ENCODE peak calls at places on chromosomes 3 and 15, in four cellular contexts. E is WTC11, G is A549, K is K562. W is an unnamed sample.

GRCh38 chr3:108131105-108131794 is 40.4 kb upstream of the CD47 start:
- DNase-seq in E (no peak), K (no peak), G (peak; percentile 37), W (no peak)

GRCh38 chr3:54123538-54124196 is 1.3 kb downstream of the CACNA2D3 start:
- DNase-seq in K (no peak), E (no peak), G (no peak), W (no peak)

GRCh38 chr15:40843183-40843884 is 514 bp upstream of the SPINT1 start:
- DNase-seq in E (no peak), K (no peak), G (no peak), W (no peak)

GRCh38 chr3:123344175-123344908 is 104.5 kb downstream of the ADCY5 start:
- DNase-seq in E (no peak), K (no peak), G (no peak), W (no peak)

GRCh38 chr3:11154953-11155325 is 646 bp downstream of the HRH1 start:
- DNase-seq in G (no peak), E (peak; percentile 54), K (no peak), W (no peak)

GRCh38 chr15:74402337-74402839 is 31.4 kb downstream of the SEMA7A start:
- DNase-seq in E (no peak), K (no peak), G (no peak), W (no peak)

GRCh38 chr3:141431411-141432378 is 55.1 kb upstream of the RASA2 start:
- DNase-seq in K (no peak), G (no peak), E (no peak), W (peak; percentile 95)

GRCh38 chr15:89964555-89964954 is 36.6 kb upstream of the ZNF710 start:
- DNase-seq in G (no peak), K (no peak), E (no peak), W (no peak)

GRCh38 chr15:32669870-32670623 is 28.5 kb downstream of the SCG5 start:
- DNase-seq in E (no peak), K (no peak), G (no peak), W (peak; percentile 84)

GRCh38 chr3:58025824-58026579 is 17.8 kb downstream of the FLNB start:
- DNase-seq in G (peak; percentile 47), K (no peak), E (no peak), W (peak; percentile 39)

GRCh38 chr3:25412269-25412668 is 15.8 kb upstream of the RARB start:
- DNase-seq in G (peak; percentile 75), E (no peak), K (no peak), W (no peak)

GRCh38 chr3:149579838-149580542 is 77.8 kb downstream of the WWTR1 start:
- DNase-seq in E (no peak), K (no peak), G (no peak), W (no peak)

GRCh38 chr3:158167737-158168469 is 58.0 kb downstream of the RSRC1 start:
- DNase-seq in G (peak; percentile 79), E (no peak), K (peak; percentile 57), W (peak; percentile 28)

GRCh38 chr3:59388555-59389280 is 338.9 kb upstream of the CFAP20DC start:
- DNase-seq in E (no peak), G (no peak), K (no peak), W (no peak)

GRCh38 chr3:94162700-94163099 is 99.8 kb downstream of the NSUN3 start:
- DNase-seq in E (no peak), K (peak; percentile 8), G (peak; percentile 75), W (peak; percentile 13)

GRCh38 chr3:16302082-16302631 is 37.1 kb downstream of the OXNAD1 start:
- DNase-seq in E (no peak), K (no peak), G (no peak), W (no peak)

GRCh38 chr3:197174927-197175326 is 123.5 kb downstream of the DLG1 start:
- DNase-seq in K (no peak), E (no peak), G (no peak), W (no peak)

GRCh38 chr3:106582151-106582550 is 713.3 kb upstream of the CBLB start:
- DNase-seq in E (no peak), G (no peak), K (no peak), W (no peak)
- TF ChIP-seq HMGXB4 in E (no peak), G (no peak), K (no peak), W (no peak)

DNA sequence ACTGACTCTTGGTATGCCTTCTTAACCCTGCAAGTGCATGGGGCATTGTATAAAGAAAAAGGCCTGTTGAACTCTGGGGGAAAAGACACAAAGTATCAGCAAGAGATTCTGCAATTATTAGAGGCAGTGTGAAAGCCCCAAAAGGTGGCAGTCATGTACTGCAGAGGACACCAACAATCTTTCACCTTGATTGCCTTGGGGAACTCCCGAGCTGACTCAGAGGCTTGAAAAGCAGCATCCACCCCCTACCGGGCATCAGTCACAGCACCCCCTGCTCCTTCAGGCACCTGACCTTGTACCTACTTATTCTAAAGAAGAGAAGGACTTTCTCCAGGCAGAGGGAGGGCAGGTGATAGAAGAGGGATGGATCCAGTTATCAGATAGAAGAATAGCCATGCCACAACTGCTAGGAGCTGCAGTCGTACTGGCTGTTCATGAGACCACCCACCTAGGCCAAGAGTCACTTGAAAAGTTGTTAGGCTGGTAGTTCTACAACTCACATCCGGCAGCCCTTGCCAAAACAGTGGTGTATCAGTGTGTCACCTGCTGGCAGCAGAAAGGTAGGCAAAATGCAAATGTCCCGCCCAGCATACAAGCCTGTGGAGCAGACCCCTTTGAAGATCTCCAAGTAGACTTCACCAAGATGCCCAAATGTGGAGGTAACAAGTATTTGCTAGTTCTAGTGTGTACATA is 241.6 kb upstream of the CNTN6 start:
- DNase-seq in G (no peak), K (no peak), E (no peak), W (no peak)
- TF ChIP-seq HMGXB4 in G (no peak), K (no peak), E (no peak), W (no peak)

DNA sequence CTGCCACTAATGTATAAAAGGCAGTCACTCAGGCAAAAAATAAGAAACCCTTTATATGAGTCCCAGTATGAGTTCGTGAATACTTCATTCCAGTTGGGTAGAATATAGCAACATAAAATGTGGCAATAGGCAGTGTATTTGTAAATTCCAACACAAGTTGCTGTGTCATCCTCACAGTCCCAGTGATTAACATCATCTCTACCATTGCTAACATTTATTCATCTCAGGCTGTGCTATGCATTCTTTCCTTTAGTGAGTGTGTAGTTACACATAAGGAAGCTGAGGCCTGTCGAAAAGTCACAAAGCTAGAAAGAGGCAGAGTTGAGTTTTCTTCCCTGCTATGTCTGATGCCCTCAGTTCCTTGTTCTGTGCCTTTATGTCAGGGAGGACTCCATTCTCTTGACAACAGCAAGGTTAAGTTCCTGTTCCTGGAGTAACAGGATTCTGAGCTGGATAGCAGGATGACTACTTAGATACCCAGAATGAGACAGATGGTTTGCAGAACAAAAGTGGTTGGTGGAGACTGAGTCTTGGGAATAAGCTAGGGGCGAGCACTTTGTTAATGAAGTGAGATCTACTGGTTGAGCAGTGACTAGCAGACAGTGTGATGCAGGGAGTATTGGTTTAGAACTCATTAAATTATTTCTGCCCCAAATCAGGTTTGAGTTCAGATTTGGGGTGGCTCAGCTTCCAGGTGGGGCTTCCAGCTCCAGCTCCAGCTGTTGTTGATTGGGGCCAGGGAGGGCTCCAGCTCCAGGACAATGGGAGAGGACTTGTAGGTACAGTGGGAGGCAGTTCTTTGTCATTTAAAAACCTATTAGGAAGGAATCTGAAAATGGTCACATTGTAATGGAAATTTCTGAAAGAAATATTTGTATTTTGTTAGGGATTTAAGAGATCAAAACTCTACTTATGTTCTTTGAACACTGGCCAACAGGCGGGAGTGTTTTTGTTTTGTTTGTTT is 96.7 kb downstream of the FNDC3B start:
- DNase-seq in K (no peak), G (peak; percentile 73), E (no peak), W (no peak)
- TF ChIP-seq HMGXB4 in K (no peak), G (no peak), E (no peak), W (no peak)

GRCh38 chr3:29412117-29412516 is 131.2 kb downstream of the RBMS3 start:
- DNase-seq in E (no peak), K (no peak), G (no peak), W (no peak)
- TF ChIP-seq HMGXB4 in E (no peak), K (no peak), G (no peak), W (no peak)

DNA sequence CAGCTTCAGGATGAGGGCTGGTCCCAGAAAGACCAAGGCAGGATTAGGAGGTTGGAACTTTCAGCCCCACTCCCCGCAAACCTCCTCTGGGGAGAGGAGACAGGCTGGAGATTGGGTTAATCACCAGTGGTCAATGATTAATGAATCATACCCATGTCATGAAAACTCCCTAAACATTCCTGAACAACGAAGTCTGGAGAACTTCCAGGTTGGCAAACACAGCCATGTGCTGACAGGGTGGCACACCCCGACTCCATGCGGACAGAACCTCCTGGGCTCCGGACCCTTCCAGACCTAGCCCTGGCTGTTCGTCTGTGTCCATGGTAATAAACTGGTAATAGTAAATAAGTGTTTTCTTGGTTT is 151.3 kb downstream of the TJP1 start:
- DNase-seq in K (no peak), E (no peak), G (peak; percentile 99), W (peak; percentile 69)
- TF ChIP-seq HMGXB4 in K (no peak), E (no peak), G (no peak), W (no peak)

DNA sequence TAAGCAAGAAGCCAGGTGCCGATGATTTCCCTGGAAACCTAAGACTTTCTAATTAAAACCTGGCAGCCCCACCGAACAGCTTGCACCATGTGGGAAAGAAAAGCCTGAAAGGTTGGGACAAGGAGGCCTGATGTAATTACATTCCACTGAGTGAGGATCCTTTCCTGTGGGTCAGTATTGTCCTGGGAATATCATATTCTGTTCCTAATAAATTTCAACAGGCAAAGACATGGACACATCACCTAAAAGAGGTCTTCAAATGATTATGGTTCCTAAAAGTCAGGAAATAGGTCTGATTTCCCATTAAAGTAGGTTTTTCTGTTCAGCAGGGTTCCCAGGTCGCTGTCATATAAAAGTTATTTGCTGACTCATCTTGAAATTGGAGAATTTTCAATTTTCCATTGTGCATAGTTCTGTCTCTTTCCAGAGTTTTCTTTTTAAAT is 58.5 kb downstream of the DUT start:
- DNase-seq in K (no peak), E (no peak), G (no peak), W (no peak)
- TF ChIP-seq HMGXB4 in K (no peak), E (no peak), G (no peak), W (no peak)

DNA sequence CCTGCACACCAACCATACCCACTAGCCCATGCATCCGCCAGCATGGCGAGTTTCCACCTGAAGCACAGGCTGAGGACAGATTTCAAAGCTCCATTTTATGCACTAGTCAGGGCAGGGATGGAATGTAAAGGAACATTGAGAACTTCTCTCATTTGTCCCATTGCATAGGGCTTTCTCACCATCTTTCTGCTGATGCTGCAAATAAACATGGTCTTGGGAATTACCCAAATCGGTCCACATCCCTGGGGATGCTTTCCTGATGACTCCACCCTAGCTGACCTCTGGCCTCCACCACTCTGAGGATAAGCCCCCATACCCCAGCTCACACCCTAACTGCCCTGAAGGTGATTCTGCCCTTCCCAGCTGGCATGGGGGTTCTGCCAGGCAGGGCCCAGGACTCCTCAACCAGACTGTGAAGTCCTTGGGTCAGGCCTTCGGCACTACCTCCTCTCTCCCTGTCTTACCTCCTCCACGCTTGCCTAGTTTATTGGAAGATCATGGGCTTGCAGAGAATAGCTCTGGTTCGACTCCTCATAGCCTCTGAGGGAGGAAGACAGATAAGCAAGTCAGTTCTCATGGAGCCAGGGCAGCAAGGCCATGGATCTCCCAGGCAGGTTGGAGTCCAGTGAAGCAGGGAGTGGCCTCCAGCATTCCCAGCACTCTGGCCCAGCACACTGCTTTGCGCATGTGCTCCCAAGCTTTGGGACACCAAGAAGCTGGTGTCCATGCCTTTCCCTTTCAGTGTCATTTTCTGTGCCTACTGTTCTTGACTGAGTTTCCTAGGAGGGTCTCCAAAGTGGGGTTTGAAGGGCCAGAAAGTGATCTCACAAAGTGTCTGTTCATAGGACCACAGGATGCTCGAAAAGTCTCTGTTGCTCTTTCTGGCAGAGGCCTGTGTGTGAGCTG is 27.6 kb upstream of the XYLB start:
- DNase-seq in G (no peak), K (no peak), E (no peak), W (no peak)
- TF ChIP-seq HMGXB4 in G (no peak), K (no peak), E (no peak), W (no peak)

GRCh38 chr3:165903885-165904284 is 66.7 kb upstream of the BCHE start:
- DNase-seq in E (no peak), K (no peak), G (peak; percentile 0), W (no peak)
- TF ChIP-seq HMGXB4 in E (no peak), K (no peak), G (no peak), W (no peak)

GRCh38 chr3:148289159-148289558 is 408.5 kb upstream of the AGTR1 start:
- DNase-seq in K (no peak), G (no peak), E (no peak), W (no peak)
- TF ChIP-seq HMGXB4 in K (no peak), G (no peak), E (no peak), W (no peak)

W was measured in HepG2.